ENCODE peak calls at places on chromosomes 11 and 22, in nine cellular contexts. One of them, this sample, is unnamed.
A peak's percentile ranks its signal among the peaks of the same experiment; 100 is the strongest.

GRCh38 chr22:39405346-39406085 is 5.9 kb downstream of the TAB1 start:
- DNase-seq in heart left ventricle: peak; percentile 26
- DNase-seq in ascending aorta: no peak
- DNase-seq in body of pancreas: no peak
- DNase-seq in tibial nerve: no peak
- DNase-seq in foreskin fibroblast: peak; percentile 68
- DNase-seq in HCT116: no peak
- DNase-seq in HL-60: no peak
- DNase-seq in astrocyte of the spinal cord: peak; percentile 60
- DNase-seq in this sample: no peak

GRCh38 chr11:73997120-73997772 is 11.6 kb downstream of the UCP3 start:
- DNase-seq in astrocyte of the spinal cord: no peak
- DNase-seq in body of pancreas: no peak
- DNase-seq in tibial nerve: no peak
- DNase-seq in HL-60: no peak
- DNase-seq in ascending aorta: no peak
- DNase-seq in heart left ventricle: no peak
- DNase-seq in foreskin fibroblast: no peak
- DNase-seq in HCT116: no peak
- DNase-seq in this sample: no peak

GRCh38 chr11:121112498-121113455 is 11.7 kb downstream of the TECTA start:
- DNase-seq in tibial nerve: peak; percentile 55
- DNase-seq in astrocyte of the spinal cord: peak; percentile 68
- DNase-seq in body of pancreas: peak; percentile 70
- DNase-seq in foreskin fibroblast: peak; percentile 61
- DNase-seq in ascending aorta: no peak
- DNase-seq in HCT116: peak; percentile 35
- DNase-seq in HL-60: peak; percentile 56
- DNase-seq in heart left ventricle: peak; percentile 60
- DNase-seq in this sample: peak; percentile 37

GRCh38 chr11:60127311-60127811 is 38.9 kb downstream of the MS4A2 start:
- DNase-seq in HL-60: peak; percentile 16
- DNase-seq in ascending aorta: no peak
- DNase-seq in astrocyte of the spinal cord: no peak
- DNase-seq in foreskin fibroblast: no peak
- DNase-seq in body of pancreas: peak; percentile 5
- DNase-seq in tibial nerve: no peak
- DNase-seq in heart left ventricle: no peak
- DNase-seq in HCT116: no peak
- DNase-seq in this sample: no peak

GRCh38 chr11:128891410-128891861 is 280 bp downstream of the KCNJ5 start:
- DNase-seq in tibial nerve: no peak
- DNase-seq in body of pancreas: no peak
- DNase-seq in astrocyte of the spinal cord: no peak
- DNase-seq in HCT116: no peak
- DNase-seq in foreskin fibroblast: no peak
- DNase-seq in ascending aorta: no peak
- DNase-seq in HL-60: no peak
- DNase-seq in heart left ventricle: no peak
- DNase-seq in this sample: no peak

GRCh38 chr11:18588297-18589252 is at the start of gene UEVLD:
- DNase-seq in tibial nerve: peak; percentile 85
- DNase-seq in ascending aorta: peak; percentile 33
- DNase-seq in heart left ventricle: peak; percentile 92
- DNase-seq in foreskin fibroblast: peak; percentile 92
- DNase-seq in HCT116: peak; percentile 75
- DNase-seq in astrocyte of the spinal cord: peak; percentile 92
- DNase-seq in HL-60: peak; percentile 80
- DNase-seq in body of pancreas: peak; percentile 91
- DNase-seq in this sample: peak; percentile 89

GRCh38 chr11:105706025-105706530 is 96.2 kb downstream of the GRIA4 start:
- DNase-seq in HCT116: no peak
- DNase-seq in foreskin fibroblast: no peak
- DNase-seq in HL-60: no peak
- DNase-seq in body of pancreas: no peak
- DNase-seq in tibial nerve: no peak
- DNase-seq in ascending aorta: no peak
- DNase-seq in astrocyte of the spinal cord: no peak
- DNase-seq in heart left ventricle: no peak
- DNase-seq in this sample: no peak

GRCh38 chr22:27647540-27647939 is 154.0 kb downstream of the MN1 start:
- DNase-seq in body of pancreas: peak; percentile 26
- DNase-seq in heart left ventricle: no peak
- DNase-seq in foreskin fibroblast: no peak
- DNase-seq in HCT116: no peak
- DNase-seq in tibial nerve: no peak
- DNase-seq in ascending aorta: no peak
- DNase-seq in HL-60: no peak
- DNase-seq in astrocyte of the spinal cord: no peak
- DNase-seq in this sample: no peak

GRCh38 chr11:65439331-65440181 is 17.0 kb downstream of the NEAT1 start:
- DNase-seq in ascending aorta: no peak
- DNase-seq in astrocyte of the spinal cord: peak; percentile 49
- DNase-seq in HCT116: no peak
- DNase-seq in HL-60: no peak
- DNase-seq in foreskin fibroblast: no peak
- DNase-seq in tibial nerve: no peak
- DNase-seq in heart left ventricle: peak; percentile 4
- DNase-seq in body of pancreas: no peak
- DNase-seq in this sample: no peak

DNA sequence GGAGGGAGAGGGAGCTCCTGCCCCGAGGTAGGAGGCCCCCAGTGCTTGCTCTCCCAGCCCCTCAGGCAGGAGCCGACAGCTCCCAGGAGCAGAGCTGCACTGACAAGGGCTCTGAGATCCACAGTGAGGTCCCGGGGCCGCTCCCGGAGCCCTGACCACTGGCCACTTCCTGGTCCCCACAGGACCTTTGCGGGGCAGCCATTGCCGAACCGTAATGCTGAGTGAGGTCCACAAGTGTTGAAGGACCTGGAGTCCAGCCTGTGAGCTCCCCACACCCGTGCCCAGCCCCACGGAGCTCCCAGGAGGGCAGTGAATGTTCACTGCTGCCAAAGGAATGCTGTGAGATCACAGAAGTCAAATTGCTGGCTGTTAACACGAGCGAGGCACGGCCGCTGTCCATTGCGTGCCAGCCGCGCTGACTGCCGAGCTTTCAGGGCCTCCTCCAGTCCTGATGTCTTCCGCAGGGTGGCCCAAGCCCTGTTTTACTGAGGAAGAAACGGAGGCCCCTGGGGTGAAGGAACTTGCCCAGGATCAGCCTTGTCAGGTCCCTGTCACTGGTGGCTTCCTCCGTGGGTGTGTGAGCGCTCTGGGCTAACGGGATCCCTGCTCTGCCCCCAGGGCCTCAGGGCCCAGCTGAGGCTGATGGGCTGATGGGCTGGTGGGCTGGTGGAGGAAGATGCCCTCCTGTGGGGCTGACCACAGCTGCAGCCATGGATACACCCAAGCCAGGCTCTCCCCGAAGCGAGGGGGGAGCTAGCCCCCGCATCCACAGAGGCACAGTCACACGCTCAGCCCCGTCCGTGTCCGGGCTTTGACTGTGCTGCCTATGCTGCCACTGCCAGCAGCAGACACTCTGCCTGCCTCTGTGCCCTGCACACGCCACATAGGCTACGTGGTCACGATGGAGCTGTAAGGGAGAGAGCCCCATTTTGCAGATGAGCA is 70.8 kb downstream of the WNT7B start:
- DNase-seq in ascending aorta: no peak
- DNase-seq in tibial nerve: no peak
- DNase-seq in foreskin fibroblast: peak; percentile 65
- DNase-seq in HCT116: no peak
- DNase-seq in HL-60: peak; percentile 67
- DNase-seq in body of pancreas: peak; percentile 41
- DNase-seq in astrocyte of the spinal cord: peak; percentile 43
- DNase-seq in heart left ventricle: no peak
- DNase-seq in this sample: no peak
- H3K4me3 ChIP-seq in ascending aorta: peak overlapping the region; percentile 49
- H3K4me3 ChIP-seq in tibial nerve: no peak overlapping the region
- H3K4me3 ChIP-seq in foreskin fibroblast: no peak overlapping the region
- H3K4me3 ChIP-seq in HCT116: no peak overlapping the region
- H3K4me3 ChIP-seq in HL-60: no peak overlapping the region
- H3K4me3 ChIP-seq in body of pancreas: no peak overlapping the region
- H3K4me3 ChIP-seq in astrocyte of the spinal cord: no peak overlapping the region
- H3K4me3 ChIP-seq in heart left ventricle: peak overlapping the region; percentile 3
- H3K4me3 ChIP-seq in this sample: no peak overlapping the region

GRCh38 chr22:26483439-26484359 is at the start of the genes HPS4 and SRRD:
- DNase-seq in tibial nerve: peak; percentile 80
- DNase-seq in foreskin fibroblast: peak; percentile 90
- DNase-seq in heart left ventricle: peak; percentile 88
- DNase-seq in HL-60: peak; percentile 86
- DNase-seq in ascending aorta: peak; percentile 45
- DNase-seq in astrocyte of the spinal cord: peak; percentile 91
- DNase-seq in HCT116: peak; percentile 72
- DNase-seq in body of pancreas: peak; percentile 93
- DNase-seq in this sample: peak; percentile 90

GRCh38 chr22:26481112-26481693 is 2.4 kb downstream of the HPS4 start:
- DNase-seq in ascending aorta: no peak
- DNase-seq in foreskin fibroblast: no peak
- DNase-seq in heart left ventricle: no peak
- DNase-seq in HL-60: no peak
- DNase-seq in tibial nerve: no peak
- DNase-seq in astrocyte of the spinal cord: no peak
- DNase-seq in body of pancreas: no peak
- DNase-seq in HCT116: no peak
- DNase-seq in this sample: no peak

GRCh38 chr22:26481694-26482093 is 1.9 kb downstream of the HPS4 start:
- DNase-seq in HCT116: no peak
- DNase-seq in body of pancreas: no peak
- DNase-seq in astrocyte of the spinal cord: no peak
- DNase-seq in heart left ventricle: no peak
- DNase-seq in HL-60: no peak
- DNase-seq in tibial nerve: no peak
- DNase-seq in foreskin fibroblast: no peak
- DNase-seq in ascending aorta: no peak
- DNase-seq in this sample: no peak

GRCh38 chr22:26483043-26483438 is 542 bp downstream of the HPS4 start:
- DNase-seq in foreskin fibroblast: no peak
- DNase-seq in HCT116: no peak
- DNase-seq in astrocyte of the spinal cord: no peak
- DNase-seq in tibial nerve: no peak
- DNase-seq in body of pancreas: no peak
- DNase-seq in heart left ventricle: no peak
- DNase-seq in ascending aorta: no peak
- DNase-seq in HL-60: no peak
- DNase-seq in this sample: no peak

GRCh38 chr22:26482171-26482570 is 1.4 kb downstream of the HPS4 start:
- DNase-seq in tibial nerve: no peak
- DNase-seq in HL-60: peak; percentile 16
- DNase-seq in HCT116: no peak
- DNase-seq in body of pancreas: no peak
- DNase-seq in foreskin fibroblast: no peak
- DNase-seq in heart left ventricle: no peak
- DNase-seq in ascending aorta: no peak
- DNase-seq in astrocyte of the spinal cord: no peak
- DNase-seq in this sample: no peak
- H3K4me3 ChIP-seq in tibial nerve: no peak overlapping the region
- H3K4me3 ChIP-seq in HL-60: no peak overlapping the region
- H3K4me3 ChIP-seq in HCT116: no peak overlapping the region
- H3K4me3 ChIP-seq in body of pancreas: no peak overlapping the region
- H3K4me3 ChIP-seq in foreskin fibroblast: no peak overlapping the region
- H3K4me3 ChIP-seq in heart left ventricle: peak overlapping the region; percentile 90
- H3K4me3 ChIP-seq in ascending aorta: peak overlapping the region; percentile 99
- H3K4me3 ChIP-seq in astrocyte of the spinal cord: no peak overlapping the region
- H3K4me3 ChIP-seq in this sample: no peak overlapping the region

DNA sequence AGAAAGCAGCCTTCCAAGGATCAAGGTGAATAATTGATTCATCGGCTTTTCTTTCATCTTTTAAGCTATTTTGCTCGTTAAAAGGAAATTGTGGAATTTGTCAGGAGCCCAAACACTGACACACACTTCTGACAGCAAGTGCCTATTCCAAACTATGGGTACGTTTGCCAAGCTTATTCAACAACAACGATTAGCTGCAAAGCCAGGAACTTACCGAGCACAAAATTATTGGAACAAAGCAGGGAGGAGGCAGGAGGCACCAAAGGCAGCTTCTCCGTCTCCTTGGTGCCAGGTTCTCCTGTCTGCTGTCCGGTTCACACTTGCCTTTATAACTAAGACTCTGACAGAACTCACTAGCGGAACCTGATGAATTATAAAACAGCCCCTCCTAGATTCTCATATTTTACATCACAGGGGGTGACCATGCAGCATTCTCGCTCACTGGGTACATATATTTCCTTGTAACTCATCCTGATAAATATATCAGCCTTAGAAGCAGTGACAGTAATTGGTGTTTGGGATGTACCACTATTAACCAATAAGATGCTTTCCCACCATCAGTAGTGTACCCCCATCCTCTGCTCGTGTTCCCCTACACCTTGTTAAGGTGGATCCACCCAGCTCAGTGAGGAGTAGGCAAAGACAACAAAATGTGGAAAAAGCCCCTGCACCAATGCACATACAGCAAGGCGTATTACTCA is 395.9 kb upstream of the CCDC90B start:
- DNase-seq in heart left ventricle: no peak
- DNase-seq in foreskin fibroblast: no peak
- DNase-seq in body of pancreas: no peak
- DNase-seq in HCT116: no peak
- DNase-seq in HL-60: no peak
- DNase-seq in ascending aorta: no peak
- DNase-seq in tibial nerve: no peak
- DNase-seq in astrocyte of the spinal cord: no peak
- DNase-seq in this sample: peak; percentile 40
- H3K4me3 ChIP-seq in heart left ventricle: no peak overlapping the region
- H3K4me3 ChIP-seq in foreskin fibroblast: no peak overlapping the region
- H3K4me3 ChIP-seq in body of pancreas: no peak overlapping the region
- H3K4me3 ChIP-seq in HCT116: no peak overlapping the region
- H3K4me3 ChIP-seq in HL-60: no peak overlapping the region
- H3K4me3 ChIP-seq in ascending aorta: no peak overlapping the region
- H3K4me3 ChIP-seq in tibial nerve: no peak overlapping the region
- H3K4me3 ChIP-seq in astrocyte of the spinal cord: no peak overlapping the region
- H3K4me3 ChIP-seq in this sample: no peak overlapping the region

DNA sequence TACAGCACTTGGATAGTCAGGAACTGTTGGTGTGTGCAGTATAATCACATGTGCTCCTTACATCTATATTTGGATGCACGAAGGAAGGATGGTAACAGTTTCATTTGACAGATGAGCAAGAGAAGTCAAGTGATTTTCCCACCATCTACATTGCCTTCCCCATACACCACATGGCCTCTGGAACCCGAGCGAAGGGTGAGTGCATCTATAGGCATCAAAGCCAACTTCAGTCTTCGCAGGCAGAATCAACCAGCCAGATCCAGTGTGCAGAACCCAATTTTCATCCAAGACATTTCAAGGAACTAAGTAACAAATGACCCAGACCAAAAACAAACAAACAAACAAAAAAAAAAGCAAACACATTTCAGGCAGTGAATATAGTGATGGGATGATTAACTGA is 85.1 kb upstream of the BLID start:
- DNase-seq in body of pancreas: no peak
- DNase-seq in HL-60: no peak
- DNase-seq in ascending aorta: no peak
- DNase-seq in HCT116: no peak
- DNase-seq in tibial nerve: no peak
- DNase-seq in heart left ventricle: no peak
- DNase-seq in astrocyte of the spinal cord: no peak
- DNase-seq in foreskin fibroblast: no peak
- DNase-seq in this sample: no peak
- H3K4me3 ChIP-seq in body of pancreas: no peak overlapping the region
- H3K4me3 ChIP-seq in HL-60: no peak overlapping the region
- H3K4me3 ChIP-seq in ascending aorta: peak overlapping the region; percentile 71
- H3K4me3 ChIP-seq in HCT116: no peak overlapping the region
- H3K4me3 ChIP-seq in tibial nerve: no peak overlapping the region
- H3K4me3 ChIP-seq in heart left ventricle: no peak overlapping the region
- H3K4me3 ChIP-seq in astrocyte of the spinal cord: peak overlapping the region; percentile 55
- H3K4me3 ChIP-seq in foreskin fibroblast: peak overlapping the region; percentile 33
- H3K4me3 ChIP-seq in this sample: no peak overlapping the region